ENCODE peak calls at places on chromosomes 4 and X, in four cellular contexts. S, A, Y and L are unnamed samples.

GRCh38 chr4:172232966-172233365 is 419.8 kb downstream of the GALNTL6 start:
- DNase-seq in S (no peak), A (no peak), Y (no peak), L (no peak)

GRCh38 chr4:111652986-111653385 is 492.3 kb upstream of the FAM241A start:
- DNase-seq in S (no peak), A (no peak), Y (no peak), L (no peak)

GRCh38 chr4:168177546-168178149 is 85.3 kb downstream of the ANXA10 start:
- DNase-seq in S (no peak), A (no peak), Y (no peak), L (no peak)

GRCh38 chr4:152087335-152087734 is 326.5 kb upstream of the GATB start:
- DNase-seq in S (no peak), A (no peak), Y (no peak), L (no peak)

GRCh38 chr4:179750374-179750773 is 2308.1 kb upstream of the AGA start:
- DNase-seq in S (no peak), A (no peak), Y (no peak), L (no peak)

GRCh38 chr4:18844726-18845125 is 823.2 kb upstream of the LCORL start:
- DNase-seq in S (no peak), A (no peak), Y (no peak), L (no peak)

GRCh38 chr4:151957163-151957562 is 196.4 kb upstream of the GATB start:
- DNase-seq in S (no peak), A (no peak), Y (no peak), L (no peak)

GRCh38 chrX:20388594-20388993 is 121.9 kb upstream of the RPS6KA3 start:
- DNase-seq in S (no peak), A (no peak), Y (no peak), L (no peak)

GRCh38 chr4:85783483-85783882 is 308.5 kb downstream of the ARHGAP24 start:
- DNase-seq in S (no peak), A (no peak), Y (no peak), L (no peak)

GRCh38 chr4:122052714-122053113 is 99.4 kb upstream of the BLTP1 start:
- DNase-seq in S (no peak), A (no peak), Y (no peak), L (no peak)

GRCh38 chr4:153341575-153342090 is 2.9 kb upstream of the MND1 start:
- DNase-seq in S (no peak), A (no peak), Y (no peak), L (no peak)

GRCh38 chr4:181601118-181601517 is 642.1 kb upstream of the TENM3 start:
- DNase-seq in S (no peak), A (no peak), Y (no peak), L (no peak)

GRCh38 chr4:177680308-177680707 is 238.1 kb upstream of the AGA start:
- DNase-seq in S (no peak), A (no peak), Y (no peak), L (no peak)

GRCh38 chr4:31548823-31549222 is 828.7 kb downstream of the PCDH7 start:
- DNase-seq in S (no peak), A (no peak), Y (no peak), L (no peak)

GRCh38 chr4:8191136-8191747 is 7.8 kb upstream of the SH3TC1 start:
- DNase-seq in S (no peak), A (no peak), Y (peak; percentile 85), L (no peak)

GRCh38 chr4:165834116-165834515 is 38.9 kb upstream of the TLL1 start:
- DNase-seq in S (no peak), A (no peak), Y (no peak), L (no peak)

GRCh38 chr4:39348371-39349265 is 17.5 kb downstream of the RFC1 start:
- DNase-seq in S (no peak), A (no peak), Y (no peak), L (no peak)

GRCh38 chr4:66294626-66295025 is 624.3 kb upstream of the EPHA5 start:
- DNase-seq in S (no peak), A (no peak), Y (no peak), L (no peak)

GRCh38 chrX:53714580-53715335 is 28.2 kb upstream of the HUWE1 start:
- DNase-seq in S (peak; percentile 36), A (no peak), Y (peak; percentile 53), L (peak; percentile 80)

GRCh38 chr4:5051692-5052423 is 578 bp downstream of the STK32B start:
- DNase-seq in S (no peak), A (no peak), Y (peak; percentile 47), L (no peak)

GRCh38 chrX:110316351-110317078 is 1.4 kb downstream of the AMMECR1 start:
- DNase-seq in S (no peak), A (no peak), Y (no peak), L (no peak)

GRCh38 chrX:960821-961220 is 251.6 kb downstream of the CRLF2 start:
- DNase-seq in S (no peak), A (no peak), Y (no peak), L (no peak)

GRCh38 chr4:129218355-129218754 is 122.4 kb downstream of the C4orf33 start:
- DNase-seq in S (no peak), A (no peak), Y (no peak), L (no peak)

GRCh38 chrX:123422875-123423274 is 238.8 kb downstream of the GRIA3 start:
- DNase-seq in S (no peak), A (no peak), Y (no peak), L (no peak)

GRCh38 chr4:95118507-95118906 is 360.8 kb downstream of the BMPR1B start:
- DNase-seq in S (no peak), A (no peak), Y (no peak), L (no peak)

GRCh38 chr4:3317656-3318211 is 24.9 kb downstream of the RGS12 start:
- DNase-seq in S (no peak), A (no peak), Y (no peak), L (no peak)

GRCh38 chrX:119155416-119156035 is 27.9 kb upstream of the KIAA1210 start:
- DNase-seq in S (no peak), A (no peak), Y (no peak), L (no peak)

GRCh38 chr4:51858605-51859211 is 15.8 kb downstream of the DCUN1D4 start:
- DNase-seq in S (no peak), A (no peak), Y (no peak), L (no peak)

GRCh38 chr4:152935661-152936445 is at the start of gene FHDC1:
- DNase-seq in S (peak; percentile 62), A (no peak), Y (peak; percentile 90), L (no peak)

GRCh38 chr4:2135083-2135482 is 76.0 kb downstream of the NAT8L start:
- DNase-seq in S (no peak), A (no peak), Y (no peak), L (no peak)

GRCh38 chr4:117400039-117400835 is 314.9 kb upstream of the TRAM1L1 start:
- DNase-seq in S (no peak), A (no peak), Y (no peak), L (no peak)